ENCODE peak calls at places on chromosomes 7 and 10, in five cellular contexts. K is spleen, O is tibial nerve, C is A549, H is mesenchymal stem cell. R is an unnamed sample.

GRCh38 chr7:27586825-27587224 is 75.9 kb downstream of the HIBADH start:
- DNase-seq in K (peak), O (no peak), C (no peak), H (no peak), R (no peak)

GRCh38 chr10:24408365-24408764 is 199.4 kb downstream of the KIAA1217 start:
- DNase-seq in K (no peak), O (no peak), C (no peak), H (no peak), R (no peak)

GRCh38 chr7:128359939-128360338 is 1.6 kb downstream of the PRRT4 start:
- DNase-seq in K (no peak), O (no peak), C (no peak), H (no peak), R (no peak)

GRCh38 chr10:129517680-129518057 is 50.6 kb downstream of the MGMT start:
- DNase-seq in K (no peak), O (no peak), C (no peak), H (no peak), R (no peak)

GRCh38 chr7:56009695-56010094 is 41.5 kb downstream of the PSPH start:
- DNase-seq in K (no peak), O (no peak), C (no peak), H (no peak), R (no peak)

GRCh38 chr7:115724400-115725056 is 306.0 kb downstream of the TFEC start:
- DNase-seq in K (no peak), O (no peak), C (peak), H (no peak), R (no peak)

GRCh38 chr10:126705951-126706565 is 35.6 kb upstream of the C10orf90 start:
- DNase-seq in K (no peak), O (no peak), C (no peak), H (no peak), R (no peak)

GRCh38 chr10:49512121-49512809 is 26.7 kb downstream of the ERCC6 start:
- DNase-seq in K (no peak), O (no peak), C (peak), H (peak), R (no peak)

GRCh38 chr10:72171175-72171630 is 44.6 kb upstream of the ANAPC16 start:
- DNase-seq in K (no peak), O (no peak), C (peak), H (peak), R (peak)

GRCh38 chr10:23968296-23968695 is 240.6 kb upstream of the KIAA1217 start:
- DNase-seq in K (no peak), O (no peak), C (no peak), H (no peak), R (no peak)

GRCh38 chr7:37832194-37832593 is 16.2 kb upstream of the NME8 start:
- DNase-seq in K (peak), O (peak), C (peak), H (no peak), R (peak)

GRCh38 chr10:125101049-125101448 is 59.3 kb downstream of the CTBP2 start:
- DNase-seq in K (no peak), O (no peak), C (no peak), H (no peak), R (no peak)

GRCh38 chr10:22633528-22633927 is 80.8 kb downstream of the PIP4K2A start:
- DNase-seq in K (no peak), O (no peak), C (no peak), H (no peak), R (no peak)

GRCh38 chr10:104120903-104121484 is 977 bp upstream of the SFR1 start:
- DNase-seq in K (peak), O (peak), C (peak), H (peak), R (peak)

GRCh38 chr7:3197567-3198212 is 103.4 kb upstream of the SDK1 start:
- DNase-seq in K (peak), O (no peak), C (no peak), H (no peak), R (no peak)

GRCh38 chr7:129163875-129164544 is 19.5 kb downstream of the TSPAN33 start:
- DNase-seq in K (no peak), O (peak), C (peak), H (peak), R (peak)

GRCh38 chr10:118108194-118109026 is 61.7 kb upstream of the RAB11FIP2 start:
- DNase-seq in K (no peak), O (no peak), C (no peak), H (no peak), R (peak)

GRCh38 chr7:110264288-110264687 is 826.6 kb upstream of the LRRN3 start:
- DNase-seq in K (no peak), O (no peak), C (no peak), H (no peak), R (no peak)

GRCh38 chr10:546451-546850 is 143.0 kb downstream of the DIP2C start:
- DNase-seq in K (no peak), O (no peak), C (no peak), H (no peak), R (no peak)

GRCh38 chr10:30392564-30392990 is 41.4 kb upstream of the MAP3K8 start:
- DNase-seq in K (peak), O (peak), C (peak), H (peak), R (peak)

GRCh38 chr7:124032369-124033092 is at the start of gene TMEM229A:
- DNase-seq in K (peak), O (no peak), C (peak), H (peak), R (peak)

GRCh38 chr7:75624134-75624832 is 114.5 kb downstream of the HIP1 start:
- DNase-seq in K (peak), O (peak), C (no peak), H (peak), R (no peak)

GRCh38 chr7:92751902-92752901 is 84.2 kb downstream of the CDK6 start:
- DNase-seq in K (no peak), O (no peak), C (peak), H (peak), R (peak)

GRCh38 chr7:101880536-101881443 is 63.4 kb downstream of the CUX1 start:
- DNase-seq in K (no peak), O (no peak), C (no peak), H (peak), R (peak)

GRCh38 chr10:101397140-101397539 is 43.2 kb downstream of the BTRC start:
- DNase-seq in K (no peak), O (no peak), C (peak), H (peak), R (peak)

GRCh38 chr7:55594870-55595269 is 22.6 kb upstream of the VOPP1 start:
- DNase-seq in K (no peak), O (no peak), C (no peak), H (no peak), R (no peak)

GRCh38 chr10:89342219-89342966 is 14.6 kb downstream of the IFIT3 start:
- DNase-seq in K (no peak), O (peak), C (peak), H (no peak), R (peak)

GRCh38 chr7:93751421-93751820 is 139.1 kb downstream of the TFPI2 start:
- DNase-seq in K (no peak), O (no peak), C (no peak), H (no peak), R (no peak)

GRCh38 chr7:150740053-150740452 is 2.8 kb downstream of the GIMAP5 start:
- DNase-seq in K (no peak), O (peak), C (no peak), H (no peak), R (no peak)
- H3K27ac ChIP-seq in K (peak), O (peak), C (no peak), H (no peak), R (no peak)

GRCh38 chr7:80634505-80634904 is 3.9 kb upstream of the CD36 start:
- DNase-seq in K (no peak), O (peak), C (peak), H (peak), R (peak)
- H3K27ac ChIP-seq in K (peak), O (no peak), C (peak), H (no peak), R (no peak)

GRCh38 chr10:114746531-114746930 is 75.0 kb upstream of the FHIP2A start:
- DNase-seq in K (no peak), O (no peak), C (no peak), H (no peak), R (no peak)
- H3K27ac ChIP-seq in K (no peak), O (no peak), C (no peak), H (no peak), R (no peak)

GRCh38 chr7:113143486-113144257 is 25.3 kb upstream of the SMIM30 start:
- DNase-seq in K (no peak), O (no peak), C (no peak), H (no peak), R (no peak)

GRCh38 chr7:113142385-113143119 is 24.2 kb upstream of the SMIM30 start:
- DNase-seq in K (no peak), O (no peak), C (no peak), H (no peak), R (no peak)

GRCh38 chr7:113140956-113141355 is 22.6 kb upstream of the SMIM30 start:
- DNase-seq in K (no peak), O (no peak), C (no peak), H (no peak), R (no peak)

DNA sequence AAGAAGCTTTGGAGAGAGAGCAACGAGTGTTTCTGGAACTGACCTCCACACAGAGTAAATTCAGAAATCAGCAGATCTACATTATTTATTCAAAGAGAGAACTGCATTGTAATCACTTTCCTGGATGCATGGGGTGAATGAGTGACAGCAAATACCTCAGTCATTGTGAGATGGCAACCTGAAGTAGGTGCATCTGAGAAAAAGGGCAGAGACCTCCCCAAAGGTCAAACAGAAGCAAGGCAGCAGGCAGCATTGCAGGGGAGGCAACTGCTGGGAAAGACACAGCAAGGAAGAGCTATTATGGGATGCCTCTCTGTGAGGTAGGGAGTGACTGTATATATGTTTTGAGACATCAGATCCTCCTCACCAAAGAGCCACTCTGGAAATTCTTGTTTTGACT is 26.5 kb upstream of the SMIM30 start:
- DNase-seq in K (no peak), O (no peak), C (no peak), H (no peak), R (no peak)
- H3K27ac ChIP-seq in K (no peak), O (no peak), C (no peak), H (no peak), R (no peak)

GRCh38 chr10:11204355-11204879 is 186.7 kb downstream of the CELF2 start:
- DNase-seq in K (no peak), O (no peak), C (no peak), H (no peak), R (no peak)

GRCh38 chr10:11201911-11202310 is 184.2 kb downstream of the CELF2 start:
- DNase-seq in K (no peak), O (no peak), C (no peak), H (no peak), R (no peak)

GRCh38 chr10:11207276-11207809 is 189.7 kb downstream of the CELF2 start:
- DNase-seq in K (no peak), O (no peak), C (no peak), H (no peak), R (no peak)

GRCh38 chr10:11208243-11208642 is 190.6 kb downstream of the CELF2 start:
- DNase-seq in K (no peak), O (no peak), C (no peak), H (no peak), R (no peak)

GRCh38 chr10:11205026-11205772 is 187.5 kb downstream of the CELF2 start:
- DNase-seq in K (no peak), O (no peak), C (no peak), H (peak), R (no peak)
- H3K27ac ChIP-seq in K (no peak), O (no peak), C (no peak), H (no peak), R (no peak)

GRCh38 chr10:70364001-70364771 is 18.2 kb downstream of the LRRC20 start:
- DNase-seq in K (peak), O (peak), C (peak), H (peak), R (peak)
- H3K27ac ChIP-seq in K (peak), O (peak), C (peak), H (peak), R (peak)

R was measured in brain microvascular endothelial cell.